ENCODE peak calls at places on chromosomes 4 and X, in six cellular contexts. One of them, this sample, is unnamed.

GRCh38 chrX:133726211-133726630 is 259.2 kb downstream of the GPC3 start:
- DNase-seq in body of pancreas: no peak
- DNase-seq in neuronal stem cell: no peak
- DNase-seq in lung: no peak
- DNase-seq in mucosa of descending colon: no peak
- DNase-seq in CD4-positive, alpha-beta memory T cell: no peak
- DNase-seq in this sample: no peak

GRCh38 chr4:30839583-30840520 is 119.7 kb downstream of the PCDH7 start:
- DNase-seq in body of pancreas: no peak
- DNase-seq in neuronal stem cell: no peak
- DNase-seq in lung: no peak
- DNase-seq in mucosa of descending colon: no peak
- DNase-seq in CD4-positive, alpha-beta memory T cell: no peak
- DNase-seq in this sample: no peak

GRCh38 chrX:149248073-149248625 is 257.0 kb downstream of the IDS start:
- DNase-seq in body of pancreas: no peak
- DNase-seq in neuronal stem cell: no peak
- DNase-seq in lung: no peak
- DNase-seq in mucosa of descending colon: no peak
- DNase-seq in CD4-positive, alpha-beta memory T cell: no peak
- DNase-seq in this sample: no peak

GRCh38 chr4:105399535-105400161 is 74.2 kb downstream of the PPA2 start:
- DNase-seq in body of pancreas: no peak
- DNase-seq in neuronal stem cell: no peak
- DNase-seq in lung: no peak
- DNase-seq in mucosa of descending colon: no peak
- DNase-seq in CD4-positive, alpha-beta memory T cell: no peak
- DNase-seq in this sample: no peak

GRCh38 chr4:57154926-57155325 is 44.7 kb upstream of the IGFBP7 start:
- DNase-seq in body of pancreas: no peak
- DNase-seq in neuronal stem cell: no peak
- DNase-seq in lung: no peak
- DNase-seq in mucosa of descending colon: no peak
- DNase-seq in CD4-positive, alpha-beta memory T cell: no peak
- DNase-seq in this sample: no peak

GRCh38 chr4:121030151-121030550 is 42.2 kb downstream of the NDNF start:
- DNase-seq in body of pancreas: no peak
- DNase-seq in neuronal stem cell: no peak
- DNase-seq in lung: no peak
- DNase-seq in mucosa of descending colon: no peak
- DNase-seq in CD4-positive, alpha-beta memory T cell: no peak
- DNase-seq in this sample: no peak

GRCh38 chrX:129931411-129932136 is 25.6 kb downstream of the UTP14A start:
- DNase-seq in body of pancreas: peak; percentile 90
- DNase-seq in neuronal stem cell: peak; percentile 85
- DNase-seq in lung: peak; percentile 93
- DNase-seq in mucosa of descending colon: peak; percentile 94
- DNase-seq in CD4-positive, alpha-beta memory T cell: peak; percentile 71
- DNase-seq in this sample: peak; percentile 95

GRCh38 chr4:157997296-157997695 is 175.5 kb downstream of the GASK1B start:
- DNase-seq in body of pancreas: no peak
- DNase-seq in neuronal stem cell: no peak
- DNase-seq in lung: no peak
- DNase-seq in mucosa of descending colon: no peak
- DNase-seq in CD4-positive, alpha-beta memory T cell: no peak
- DNase-seq in this sample: no peak

GRCh38 chr4:13483142-13484044 is 747 bp downstream of the RAB28 start:
- DNase-seq in body of pancreas: peak; percentile 40
- DNase-seq in neuronal stem cell: peak; percentile 71
- DNase-seq in lung: peak; percentile 46
- DNase-seq in mucosa of descending colon: no peak
- DNase-seq in CD4-positive, alpha-beta memory T cell: peak; percentile 41
- DNase-seq in this sample: peak; percentile 55

GRCh38 chr4:147801820-147802219 is 69.9 kb downstream of the ARHGAP10 start:
- DNase-seq in body of pancreas: no peak
- DNase-seq in neuronal stem cell: no peak
- DNase-seq in lung: no peak
- DNase-seq in mucosa of descending colon: no peak
- DNase-seq in CD4-positive, alpha-beta memory T cell: no peak
- DNase-seq in this sample: no peak

GRCh38 chr4:153649572-153649991 is 34.5 kb upstream of the TLR2 start:
- DNase-seq in body of pancreas: no peak
- DNase-seq in neuronal stem cell: no peak
- DNase-seq in lung: no peak
- DNase-seq in mucosa of descending colon: no peak
- DNase-seq in CD4-positive, alpha-beta memory T cell: no peak
- DNase-seq in this sample: no peak

GRCh38 chr4:10097906-10098769 is 18.5 kb downstream of the WDR1 start:
- DNase-seq in body of pancreas: no peak
- DNase-seq in neuronal stem cell: no peak
- DNase-seq in lung: no peak
- DNase-seq in mucosa of descending colon: no peak
- DNase-seq in CD4-positive, alpha-beta memory T cell: peak; percentile 12
- DNase-seq in this sample: no peak
- H3K4me1 ChIP-seq in body of pancreas: peaks cover 5% of the 10 kb centered on the region
- H3K4me1 ChIP-seq in neuronal stem cell: peaks cover 33% of the 10 kb centered on the region
- H3K4me1 ChIP-seq in lung: peaks cover 32% of the 10 kb centered on the region
- H3K4me1 ChIP-seq in mucosa of descending colon: peaks cover 29% of the 10 kb centered on the region
- H3K4me1 ChIP-seq in CD4-positive, alpha-beta memory T cell: peaks cover 100% of the 10 kb centered on the region
- H3K4me1 ChIP-seq in this sample: peaks cover 19% of the 10 kb centered on the region

DNA sequence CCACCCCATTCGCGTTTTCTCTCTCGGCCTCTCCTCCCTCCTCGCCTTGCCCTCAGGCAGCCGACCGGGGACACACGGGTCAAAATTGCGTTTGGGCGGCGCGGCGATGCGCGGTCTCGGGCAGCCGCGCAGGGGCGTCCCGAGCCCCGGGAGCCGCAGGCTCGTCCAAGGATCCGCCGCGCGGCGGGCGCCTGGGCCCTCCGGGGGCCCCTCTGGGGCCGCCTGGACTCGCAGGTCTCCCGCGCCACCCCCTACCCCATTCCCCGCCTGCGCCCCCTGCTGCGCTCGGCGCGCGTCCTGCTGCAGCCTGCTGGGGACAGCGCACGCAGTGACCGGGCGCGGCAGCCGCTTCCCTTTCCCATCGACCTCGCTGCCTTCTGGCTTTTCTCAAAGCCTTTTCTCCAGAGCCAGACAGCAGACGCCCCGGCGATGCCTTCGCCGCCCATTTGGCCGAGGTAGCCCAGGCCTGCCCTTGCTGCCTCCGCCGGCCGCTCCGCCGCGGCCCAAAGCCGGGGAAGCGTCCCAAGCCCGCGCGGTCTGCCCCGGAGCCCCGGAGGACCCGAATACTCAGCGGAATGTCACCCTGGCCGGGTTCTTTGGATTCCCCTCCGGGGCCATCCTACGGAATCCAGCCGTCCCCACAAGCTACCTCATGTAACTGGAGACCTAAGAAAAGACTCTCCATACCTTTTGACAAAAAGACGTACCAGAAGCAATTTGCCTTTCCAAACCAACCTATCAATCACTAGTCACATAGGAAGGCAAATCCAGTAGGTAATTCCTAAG is 16.5 kb downstream of the POU4F2 start:
- DNase-seq in body of pancreas: peak; percentile 15
- DNase-seq in neuronal stem cell: peak; percentile 57
- DNase-seq in lung: no peak
- DNase-seq in mucosa of descending colon: no peak
- DNase-seq in CD4-positive, alpha-beta memory T cell: no peak
- DNase-seq in this sample: peak; percentile 28
- H3K4me3 ChIP-seq in body of pancreas: no peak overlapping the region
- H3K4me3 ChIP-seq in neuronal stem cell: peak overlapping the region; percentile 20
- H3K4me3 ChIP-seq in lung: no peak overlapping the region
- H3K4me3 ChIP-seq in mucosa of descending colon: no peak overlapping the region
- H3K4me3 ChIP-seq in CD4-positive, alpha-beta memory T cell: no peak overlapping the region
- H3K4me3 ChIP-seq in this sample: peak overlapping the region; percentile 54

DNA sequence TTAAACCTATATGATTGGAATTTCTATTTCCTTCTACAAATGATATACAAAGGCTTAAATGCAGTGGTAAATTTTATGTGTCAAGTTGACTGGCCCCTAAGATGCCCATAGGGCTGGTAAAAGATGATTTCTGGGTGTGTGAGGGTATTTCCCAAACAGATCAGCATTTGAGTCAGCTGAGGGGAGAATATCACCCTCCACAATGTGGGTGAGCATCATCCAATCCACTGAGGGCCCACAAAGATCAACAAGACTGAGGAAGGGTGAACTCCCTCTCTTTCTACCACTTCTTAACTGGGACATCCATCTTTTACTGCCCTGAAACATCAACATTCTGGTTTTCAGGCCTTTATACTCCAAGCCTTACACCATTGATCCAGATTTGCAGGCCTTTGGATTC is 1020.8 kb upstream of the SLIT2 start:
- DNase-seq in body of pancreas: no peak
- DNase-seq in neuronal stem cell: no peak
- DNase-seq in lung: no peak
- DNase-seq in mucosa of descending colon: no peak
- DNase-seq in CD4-positive, alpha-beta memory T cell: no peak
- DNase-seq in this sample: no peak
- H3K4me1 ChIP-seq in body of pancreas: no peaks in the 10 kb centered on the region
- H3K4me1 ChIP-seq in neuronal stem cell: no peaks in the 10 kb centered on the region
- H3K4me1 ChIP-seq in lung: no peaks in the 10 kb centered on the region
- H3K4me1 ChIP-seq in mucosa of descending colon: no peaks in the 10 kb centered on the region
- H3K4me1 ChIP-seq in CD4-positive, alpha-beta memory T cell: no peaks in the 10 kb centered on the region
- H3K4me1 ChIP-seq in this sample: no peaks in the 10 kb centered on the region

DNA sequence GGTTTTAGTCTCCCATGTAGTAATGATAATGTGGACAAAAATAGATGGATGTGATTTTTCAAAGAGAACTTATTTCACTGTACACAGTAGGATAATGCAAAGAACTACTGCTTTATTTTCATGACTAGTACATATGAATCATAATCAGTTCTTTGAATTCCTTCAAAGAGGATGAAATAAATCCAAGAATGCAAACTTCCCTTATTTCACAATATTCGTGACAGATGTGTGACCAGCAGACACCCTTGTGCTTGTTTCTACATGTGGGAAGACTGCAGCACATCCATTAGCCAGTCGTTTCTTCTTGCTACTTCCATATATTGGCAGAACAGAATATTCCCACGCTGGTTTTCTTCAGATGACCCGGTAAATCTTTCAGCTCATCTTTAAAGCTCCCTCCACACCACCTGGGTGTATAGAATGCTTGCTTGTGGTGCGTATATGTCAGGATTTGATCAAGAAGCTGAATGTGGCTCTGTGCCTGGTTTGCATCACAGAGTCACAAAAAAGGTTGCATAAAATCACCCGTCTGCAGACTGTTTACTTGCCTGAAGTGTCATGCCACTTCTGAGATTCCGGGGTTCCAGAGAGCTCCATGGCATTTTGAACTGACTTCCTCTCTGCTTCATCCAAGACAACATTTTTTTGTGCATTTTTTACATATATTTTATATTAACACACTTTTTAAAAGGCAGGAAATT is 47.7 kb upstream of the FAT4 start:
- DNase-seq in body of pancreas: no peak
- DNase-seq in neuronal stem cell: no peak
- DNase-seq in lung: no peak
- DNase-seq in mucosa of descending colon: no peak
- DNase-seq in CD4-positive, alpha-beta memory T cell: no peak
- DNase-seq in this sample: no peak
- H3K4me3 ChIP-seq in body of pancreas: no peak overlapping the region
- H3K4me3 ChIP-seq in neuronal stem cell: no peak overlapping the region
- H3K4me3 ChIP-seq in lung: no peak overlapping the region
- H3K4me3 ChIP-seq in mucosa of descending colon: no peak overlapping the region
- H3K4me3 ChIP-seq in CD4-positive, alpha-beta memory T cell: no peak overlapping the region
- H3K4me3 ChIP-seq in this sample: no peak overlapping the region

DNA sequence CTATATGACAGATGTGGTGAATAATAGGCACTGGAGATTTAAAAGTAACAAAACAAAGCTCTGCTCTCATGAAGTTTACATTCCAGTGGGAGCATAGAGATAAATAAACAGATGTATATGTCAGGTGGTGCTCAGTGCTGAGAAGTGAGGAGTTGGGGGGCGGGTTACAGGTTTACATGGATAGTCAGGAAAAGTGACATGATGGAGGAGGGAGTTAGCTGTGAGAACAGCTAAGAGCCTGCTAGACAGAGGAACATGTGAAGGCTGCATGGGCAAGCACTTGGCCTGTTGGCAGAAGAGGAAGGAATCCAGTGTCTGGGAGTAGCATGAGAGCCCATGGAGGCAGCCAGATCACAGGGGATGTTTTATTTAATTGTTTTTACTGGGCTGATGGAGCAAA is 10.2 kb upstream of the TMEM156 start:
- DNase-seq in body of pancreas: no peak
- DNase-seq in neuronal stem cell: no peak
- DNase-seq in lung: no peak
- DNase-seq in mucosa of descending colon: no peak
- DNase-seq in CD4-positive, alpha-beta memory T cell: no peak
- DNase-seq in this sample: no peak
- H3K4me1 ChIP-seq in body of pancreas: peaks cover 21% of the 10 kb centered on the region
- H3K4me1 ChIP-seq in neuronal stem cell: peaks cover 5% of the 10 kb centered on the region
- H3K4me1 ChIP-seq in lung: no peaks in the 10 kb centered on the region
- H3K4me1 ChIP-seq in mucosa of descending colon: peaks cover 3% of the 10 kb centered on the region
- H3K4me1 ChIP-seq in CD4-positive, alpha-beta memory T cell: peaks cover 29% of the 10 kb centered on the region
- H3K4me1 ChIP-seq in this sample: no peaks in the 10 kb centered on the region

DNA sequence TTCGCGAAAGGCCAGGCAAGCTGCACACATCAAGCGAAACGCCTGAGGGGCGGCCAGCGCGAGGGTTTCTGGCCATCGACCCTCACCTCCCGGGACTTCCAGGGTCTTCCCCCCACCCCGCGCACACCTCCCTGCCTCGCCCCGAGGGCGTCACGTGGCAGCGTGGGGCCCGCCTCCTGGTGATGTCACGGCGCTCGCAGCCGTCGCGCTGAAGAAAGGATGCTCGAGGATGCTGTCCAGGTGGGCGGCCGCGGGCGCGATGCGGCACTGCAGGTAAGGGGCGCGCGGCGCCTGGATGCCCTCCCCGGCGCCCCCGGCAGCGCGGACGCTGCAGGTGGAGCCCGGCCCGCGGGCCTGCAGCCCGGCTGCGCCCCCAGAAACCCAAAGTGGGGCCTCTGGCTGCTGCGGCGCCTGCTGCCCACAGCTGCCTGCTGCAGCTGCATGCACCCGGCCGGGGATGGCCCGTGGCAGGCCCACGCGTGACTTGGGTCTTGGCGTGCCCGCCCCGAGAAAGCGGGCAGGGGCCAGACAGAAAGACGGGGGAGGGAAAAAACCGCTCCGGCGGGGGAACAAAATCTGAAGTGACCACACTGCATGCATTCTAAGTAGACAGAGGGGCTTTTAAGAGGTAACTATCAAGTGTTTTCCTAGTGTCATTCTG is 1.6 kb downstream of the CLCN4 start:
- DNase-seq in body of pancreas: no peak
- DNase-seq in neuronal stem cell: peak; percentile 5
- DNase-seq in lung: no peak
- DNase-seq in mucosa of descending colon: no peak
- DNase-seq in CD4-positive, alpha-beta memory T cell: no peak
- DNase-seq in this sample: peak; percentile 39
- H3K4me3 ChIP-seq in body of pancreas: no peak overlapping the region
- H3K4me3 ChIP-seq in neuronal stem cell: no peak overlapping the region
- H3K4me3 ChIP-seq in lung: no peak overlapping the region
- H3K4me3 ChIP-seq in mucosa of descending colon: no peak overlapping the region
- H3K4me3 ChIP-seq in CD4-positive, alpha-beta memory T cell: no peak overlapping the region
- H3K4me3 ChIP-seq in this sample: peak overlapping the region; percentile 59

GRCh38 chrX:69133561-69134542 is 31.4 kb downstream of the PJA1 start:
- DNase-seq in body of pancreas: peak; percentile 16
- DNase-seq in neuronal stem cell: peak; percentile 40
- DNase-seq in lung: no peak
- DNase-seq in mucosa of descending colon: no peak
- DNase-seq in CD4-positive, alpha-beta memory T cell: no peak
- DNase-seq in this sample: no peak
- H3K4me1 ChIP-seq in body of pancreas: no peaks in the 10 kb centered on the region
- H3K4me1 ChIP-seq in neuronal stem cell: peaks cover 53% of the 10 kb centered on the region
- H3K4me1 ChIP-seq in lung: no peaks in the 10 kb centered on the region
- H3K4me1 ChIP-seq in mucosa of descending colon: no peaks in the 10 kb centered on the region
- H3K4me1 ChIP-seq in CD4-positive, alpha-beta memory T cell: no peaks in the 10 kb centered on the region
- H3K4me1 ChIP-seq in this sample: peaks cover 10% of the 10 kb centered on the region

GRCh38 chrX:2689773-2690666 is 1.1 kb upstream of the CD99 start:
- DNase-seq in body of pancreas: peak; percentile 76
- DNase-seq in neuronal stem cell: no peak
- DNase-seq in lung: no peak
- DNase-seq in mucosa of descending colon: peak; percentile 82
- DNase-seq in CD4-positive, alpha-beta memory T cell: no peak
- DNase-seq in this sample: no peak
- H3K4me3 ChIP-seq in body of pancreas: peak overlapping the region; percentile 21
- H3K4me3 ChIP-seq in neuronal stem cell: peak overlapping the region; percentile 92
- H3K4me3 ChIP-seq in lung: no peak overlapping the region
- H3K4me3 ChIP-seq in mucosa of descending colon: no peak overlapping the region
- H3K4me3 ChIP-seq in CD4-positive, alpha-beta memory T cell: no peak overlapping the region
- H3K4me3 ChIP-seq in this sample: peak overlapping the region; percentile 100